ENCODE peak calls at places on chromosomes 12 and 14, in six cellular contexts. T is BE2C, S is posterior cingulate gyrus, P is M059J, C is AG20443, F is SHP77. R is an unnamed sample.

GRCh38 chr12:14408208-14408607 is 42.7 kb downstream of the ATF7IP start:
- DNase-seq in T (no peak), S (no peak), P (peak; percentile 37), C (no peak), F (no peak), R (no peak)

GRCh38 chr12:32548691-32549412 is 130.2 kb upstream of the DNM1L start:
- DNase-seq in T (no peak), S (no peak), P (peak; percentile 94), C (peak; percentile 80), F (no peak), R (peak; percentile 12)

GRCh38 chr12:116138380-116138779 is 139.1 kb downstream of the MED13L start:
- DNase-seq in T (no peak), S (no peak), P (peak; percentile 15), C (no peak), F (no peak), R (peak; percentile 61)

GRCh38 chr14:53990978-53991377 is 34.4 kb upstream of the BMP4 start:
- DNase-seq in T (no peak), S (no peak), P (no peak), C (no peak), F (no peak), R (no peak)

GRCh38 chr14:68362841-68363240 is 430.0 kb downstream of the ZFP36L1 start:
- DNase-seq in T (no peak), S (no peak), P (no peak), C (no peak), F (no peak), R (no peak)

GRCh38 chr14:70358631-70359030 is 852 bp downstream of the COX16 start:
- DNase-seq in T (no peak), S (no peak), P (peak; percentile 9), C (peak; percentile 33), F (no peak), R (no peak)

GRCh38 chr12:48180857-48181495 is 2.5 kb upstream of the CCDC184 start:
- DNase-seq in T (no peak), S (no peak), P (no peak), C (no peak), F (no peak), R (no peak)

GRCh38 chr12:117580718-117581062 is 219.3 kb upstream of the NOS1 start:
- DNase-seq in T (peak; percentile 83), S (peak; percentile 15), P (peak; percentile 36), C (peak; percentile 26), F (no peak), R (peak; percentile 87)

GRCh38 chr12:22029991-22030390 is 16.0 kb upstream of the CMAS start:
- DNase-seq in T (peak; percentile 55), S (no peak), P (no peak), C (no peak), F (no peak), R (no peak)

GRCh38 chr12:53047221-53048032 is 2.4 kb upstream of the TNS2 start:
- DNase-seq in T (peak; percentile 79), S (no peak), P (peak; percentile 80), C (peak; percentile 90), F (peak; percentile 77), R (peak; percentile 73)

GRCh38 chr12:1716215-1716862 is 25.5 kb downstream of the ADIPOR2 start:
- DNase-seq in T (no peak), S (no peak), P (peak; percentile 13), C (no peak), F (no peak), R (no peak)

GRCh38 chr12:108335349-108336119 is 3.6 kb downstream of the CMKLR1 start:
- DNase-seq in T (no peak), S (no peak), P (no peak), C (no peak), F (no peak), R (no peak)

GRCh38 chr14:67620217-67620789 is 583 bp downstream of the ARG2 start:
- DNase-seq in T (peak; percentile 15), S (peak; percentile 55), P (peak; percentile 44), C (no peak), F (peak; percentile 27), R (peak; percentile 37)

GRCh38 chr12:24739094-24739779 is 209.7 kb downstream of the BCAT1 start:
- DNase-seq in T (no peak), S (no peak), P (no peak), C (no peak), F (no peak), R (no peak)

GRCh38 chr14:101216725-101217463 is 313.4 kb upstream of the RTL1 start:
- DNase-seq in T (no peak), S (no peak), P (no peak), C (no peak), F (no peak), R (no peak)

GRCh38 chr14:101020971-101021370 is 117.4 kb upstream of the RTL1 start:
- DNase-seq in T (peak; percentile 1), S (no peak), P (no peak), C (no peak), F (no peak), R (no peak)

GRCh38 chr14:26128931-26129674 is 468.7 kb downstream of the NOVA1 start:
- DNase-seq in T (no peak), S (no peak), P (no peak), C (no peak), F (no peak), R (no peak)

GRCh38 chr14:75041613-75042012 is 9.7 kb downstream of the MLH3 start:
- DNase-seq in T (no peak), S (no peak), P (peak; percentile 52), C (no peak), F (no peak), R (peak; percentile 50)

GRCh38 chr12:79294590-79294989 is 396.2 kb downstream of the PAWR start:
- DNase-seq in T (no peak), S (no peak), P (no peak), C (no peak), F (no peak), R (no peak)

R was measured in Daoy.